ENCODE peak calls at places on chromosomes 16 and 17, in eight cellular contexts. G is NCI-H2081; K is activated T-helper 2 cell treated with anti-CD3 and anti-CD28 coated beads, Interferon-gamma antibody, Interleukin-2, Interleukin-4, amounts not matched to agents 10 μg/mL and 5 μg/mL and 100 μg/mL, durations not matched to agents 14 hours and 24 hours and 36 hours; T is nephron progenitor cell; I is HTR-8/SVneo; E is NCI-H187 treated with DMSO at 0.1 percent for 48 hours; B is A172; D is stimulated activated CD8-positive, alpha-beta memory T cell treated with anti-CD3 and anti-CD28 coated beads, Interleukin-7, amount 100 ng/mL, for 1 hour. F is an unnamed sample.

GRCh38 chr16:66856801-66857200 is 12.6 kb downstream of the CA7 start:
- DNase-seq in E (no peak), D (no peak), B (no peak), G (no peak), I (no peak), K (no peak), T (no peak), F (no peak)

GRCh38 chr16:66386629-66387622 is 20.4 kb downstream of the CDH5 start:
- DNase-seq in B (no peak), D (no peak), I (no peak), G (no peak), T (no peak), K (no peak), E (peak; percentile 4), F (no peak)

GRCh38 chr16:84599528-84600202 is 18.2 kb downstream of the COTL1 start:
- DNase-seq in D (no peak), I (peak; percentile 68), K (peak; percentile 55), G (peak; percentile 66), B (peak; percentile 78), T (peak; percentile 68), E (no peak), F (peak; percentile 84)

GRCh38 chr17:9802294-9802693 is 10.9 kb upstream of the DHRS7C start:
- DNase-seq in D (no peak), K (no peak), T (no peak), E (no peak), G (no peak), B (peak; percentile 77), I (peak; percentile 64), F (no peak)

GRCh38 chr17:38428150-38428642 is at the start of gene ARHGAP23:
- DNase-seq in D (no peak), G (no peak), T (peak; percentile 63), I (peak; percentile 91), K (no peak), E (no peak), B (peak; percentile 69), F (peak; percentile 31)

GRCh38 chr17:49942918-49943317 is 26.1 kb upstream of the DLX4 start:
- DNase-seq in B (no peak), K (no peak), E (no peak), G (no peak), D (no peak), I (no peak), T (no peak), F (no peak)

GRCh38 chr17:27762527-27763305 is 37.6 kb downstream of the NOS2 start:
- DNase-seq in D (no peak), T (peak; percentile 71), G (no peak), K (no peak), I (no peak), B (peak; percentile 31), E (no peak), F (no peak)

GRCh38 chr17:4691686-4692085 is 12.3 kb downstream of the PELP1 start:
- DNase-seq in E (no peak), B (no peak), T (no peak), I (no peak), K (no peak), D (no peak), G (no peak), F (no peak)

GRCh38 chr16:16051132-16051531 is 101.7 kb downstream of the ABCC1 start:
- DNase-seq in T (no peak), I (no peak), G (no peak), D (no peak), B (no peak), K (no peak), E (no peak), F (no peak)

GRCh38 chr16:53745753-53746258 is 41.9 kb downstream of the FTO start:
- DNase-seq in G (no peak), I (peak; percentile 51), E (no peak), T (no peak), D (no peak), B (peak; percentile 52), K (no peak), F (no peak)

GRCh38 chr17:61421460-61421859 is 21.8 kb downstream of the TBX2 start:
- DNase-seq in G (no peak), I (no peak), T (no peak), D (no peak), E (no peak), B (no peak), K (no peak), F (no peak)

GRCh38 chr17:75103601-75104554 is 5.9 kb upstream of the ARMC7 start:
- DNase-seq in I (no peak), D (no peak), B (no peak), G (no peak), K (no peak), T (no peak), E (no peak), F (no peak)

GRCh38 chr17:1720856-1721386 is 3.6 kb upstream of the WDR81 start:
- DNase-seq in T (peak; percentile 73), B (peak; percentile 63), K (peak; percentile 60), D (peak; percentile 39), E (no peak), I (no peak), G (peak; percentile 45), F (peak; percentile 58)

GRCh38 chr16:87965973-87966667 is 14.9 kb downstream of the BANP start:
- DNase-seq in I (no peak), E (no peak), T (no peak), K (no peak), D (no peak), G (no peak), B (no peak), F (no peak)

GRCh38 chr16:66293207-66293735 is 73.2 kb upstream of the CDH5 start:
- DNase-seq in T (no peak), B (no peak), K (no peak), E (no peak), G (no peak), I (no peak), D (no peak), F (no peak)

GRCh38 chr17:81551458-81552243 is 502 bp downstream of the FAAP100 start:
- DNase-seq in I (no peak), B (peak; percentile 28), K (no peak), D (no peak), E (no peak), G (no peak), T (peak; percentile 51), F (no peak)